ENCODE peak calls at places on chromosomes 5 and 9, in ten cellular contexts. V is Panc1, M is stomach, Y is endothelial cell of umbilical vein, I is sigmoid colon, S is GM12878, C is K562, L is suprapubic skin, Z is GM23338, A is HepG2. P is an unnamed sample.

GRCh38 chr5:81717815-81718214 is 33.1 kb downstream of the SSBP2 start:
- DNase-seq in V (no peak), M (no peak), Y (peak; percentile 5), I (no peak), S (no peak), C (no peak), L (no peak), Z (no peak), A (no peak), P (no peak)

GRCh38 chr5:133781446-133781845 is 169.1 kb upstream of the FSTL4 start:
- DNase-seq in V (no peak), M (no peak), Y (no peak), I (no peak), S (no peak), C (no peak), L (no peak), Z (no peak), A (no peak), P (no peak)

GRCh38 chr9:131289301-131290038 is at the start of gene PLPP7:
- DNase-seq in V (no peak), M (no peak), Y (peak; percentile 15), I (peak; percentile 89), S (no peak), C (peak; percentile 75), L (no peak), Z (peak; percentile 84), A (peak; percentile 53), P (no peak)

GRCh38 chr5:139468421-139468931 is 2.3 kb upstream of the SMIM33 start:
- DNase-seq in V (no peak), M (no peak), Y (no peak), I (no peak), S (no peak), C (peak; percentile 38), L (no peak), Z (peak; percentile 51), A (no peak), P (no peak)

GRCh38 chr9:97633859-97634485 is 351 bp downstream of the NCBP1 start:
- DNase-seq in V (no peak), M (no peak), Y (peak; percentile 36), I (no peak), S (no peak), C (no peak), L (no peak), Z (peak; percentile 31), A (peak; percentile 3), P (no peak)

GRCh38 chr5:146400206-146400605 is 46.9 kb upstream of the TCERG1 start:
- DNase-seq in V (no peak), M (no peak), Y (no peak), I (no peak), S (no peak), C (no peak), L (no peak), Z (no peak), A (no peak), P (no peak)

GRCh38 chr5:130992095-130992494 is 173.0 kb downstream of the HINT1 start:
- DNase-seq in V (no peak), M (no peak), Y (no peak), I (no peak), S (no peak), C (no peak), L (no peak), Z (no peak), A (no peak), P (no peak)

GRCh38 chr9:31820426-31820825 is 564.0 kb upstream of the ACO1 start:
- DNase-seq in V (no peak), M (no peak), Y (no peak), I (no peak), S (no peak), C (no peak), L (no peak), Z (no peak), A (no peak), P (no peak)

GRCh38 chr5:138032028-138032571 is 779 bp downstream of the FAM13B start:
- DNase-seq in V (no peak), M (peak; percentile 64), Y (peak; percentile 71), I (peak; percentile 79), S (peak; percentile 82), C (no peak), L (no peak), Z (peak; percentile 83), A (no peak), P (peak; percentile 62)

GRCh38 chr9:124776952-124777645 is at the start of gene OLFML2A:
- DNase-seq in V (no peak), M (no peak), Y (no peak), I (peak; percentile 72), S (no peak), C (no peak), L (no peak), Z (peak; percentile 74), A (no peak), P (peak; percentile 51)
- TF ChIP-seq POLR2AphosphoS5 in V (no peak), M (no peak), Y (no peak), I (peak; percentile 71), S (no peak), C (no peak), L (no peak), Z (no peak), A (no peak), P (no peak)

GRCh38 chr5:168356592-168356991 is 65.1 kb downstream of the WWC1 start:
- DNase-seq in V (no peak), M (peak; percentile 5), Y (no peak), I (peak; percentile 14), S (no peak), C (no peak), L (no peak), Z (no peak), A (no peak), P (no peak)
- H3K4me3 ChIP-seq in V (no peak overlapping the region), M (no peak overlapping the region), Y (no peak overlapping the region), I (no peak overlapping the region), S (no peak overlapping the region), C (no peak overlapping the region), L (no peak overlapping the region), Z (no peak overlapping the region), A (no peak overlapping the region), P (no peak overlapping the region)

DNA sequence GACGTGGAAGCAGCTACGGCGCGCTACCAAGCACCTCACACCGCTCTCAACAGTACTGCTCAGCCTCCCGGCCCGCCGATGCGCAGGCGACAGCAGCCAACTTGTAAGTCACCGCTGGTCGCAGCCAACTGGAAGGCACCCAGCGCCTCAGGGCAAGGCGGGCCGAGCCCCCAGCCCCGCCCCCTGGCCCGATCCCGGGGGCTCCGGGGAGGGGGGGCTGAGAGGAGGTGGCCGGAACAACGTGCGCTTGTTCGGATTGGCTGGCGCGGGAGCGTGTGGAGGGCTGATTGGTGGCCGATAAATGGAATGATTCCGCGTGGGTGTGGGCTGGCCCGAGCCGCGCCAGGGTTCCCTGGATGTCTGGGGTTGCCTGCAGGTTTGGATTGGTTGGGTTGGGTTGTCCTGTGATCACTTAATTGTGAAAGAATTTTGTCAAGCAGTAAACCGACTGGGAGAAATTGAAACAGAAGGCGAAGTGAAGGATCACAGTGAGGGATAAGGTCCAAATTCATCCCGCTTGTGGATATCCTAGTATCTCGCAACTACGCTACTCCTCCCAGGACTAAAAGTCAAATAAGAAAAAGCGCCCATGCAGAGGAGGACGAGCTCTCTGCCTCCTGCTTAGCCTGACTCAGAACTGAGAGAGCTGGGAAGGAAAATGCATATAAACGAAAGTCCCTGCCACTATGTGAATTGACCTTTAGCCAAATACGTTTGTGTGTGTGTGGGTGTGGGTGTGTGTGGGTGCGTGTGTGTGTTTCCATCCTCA is at the start of gene STARD4:
- DNase-seq in V (peak; percentile 69), M (peak; percentile 93), Y (peak; percentile 97), I (peak; percentile 96), S (peak; percentile 92), C (peak; percentile 97), L (peak; percentile 95), Z (peak; percentile 96), A (peak; percentile 92), P (peak; percentile 84)
- TF ChIP-seq POLR2AphosphoS5 in V (no peak), M (peak; percentile 92), Y (peak; percentile 77), I (peak; percentile 85), S (peak; percentile 96), C (peak; percentile 91), L (peak; percentile 86), Z (peak; percentile 97), A (peak; percentile 91), P (peak; percentile 60)

GRCh38 chr9:36971935-36972488 is 62.1 kb downstream of the PAX5 start:
- DNase-seq in V (no peak), M (no peak), Y (no peak), I (no peak), S (no peak), C (no peak), L (no peak), Z (no peak), A (no peak), P (no peak)
- H3K4me3 ChIP-seq in V (no peak overlapping the region), M (no peak overlapping the region), Y (no peak overlapping the region), I (no peak overlapping the region), S (no peak overlapping the region), C (no peak overlapping the region), L (no peak overlapping the region), Z (no peak overlapping the region), A (no peak overlapping the region), P (no peak overlapping the region)

P was measured in breast epithelium.